ENCODE peak calls at places on chromosomes 5 and 9, in four cellular contexts. One of them, this sample, is unnamed.

GRCh38 chr5:55601209-55601618 is 66.5 kb upstream of the PLPP1 start:
- DNase-seq in K562: no peak
- DNase-seq in GM12878: no peak
- DNase-seq in HL-60: no peak
- DNase-seq in this sample: no peak

GRCh38 chr5:171023508-171023907 is 161.7 kb downstream of the RANBP17 start:
- DNase-seq in GM12878: no peak
- DNase-seq in K562: no peak
- DNase-seq in HL-60: no peak
- DNase-seq in this sample: no peak

GRCh38 chr9:125807065-125807464 is 59.9 kb downstream of the PBX3 start:
- DNase-seq in K562: no peak
- DNase-seq in HL-60: no peak
- DNase-seq in GM12878: no peak
- DNase-seq in this sample: no peak

GRCh38 chr9:128098017-128098935 is 29.3 kb downstream of the PTGES2 start:
- DNase-seq in HL-60: peak; percentile 89
- DNase-seq in GM12878: no peak
- DNase-seq in K562: peak; percentile 71
- DNase-seq in this sample: no peak

GRCh38 chr9:81477669-81478068 is 211.7 kb downstream of the TLE1 start:
- DNase-seq in GM12878: no peak
- DNase-seq in K562: no peak
- DNase-seq in HL-60: no peak
- DNase-seq in this sample: no peak

GRCh38 chr9:71692337-71692736 is 76.0 kb downstream of the CEMIP2 start:
- DNase-seq in GM12878: no peak
- DNase-seq in HL-60: no peak
- DNase-seq in K562: no peak
- DNase-seq in this sample: no peak

GRCh38 chr9:37976714-37977477 is 73.0 kb upstream of the SLC25A51 start:
- DNase-seq in K562: no peak
- DNase-seq in HL-60: no peak
- DNase-seq in GM12878: no peak
- DNase-seq in this sample: no peak

GRCh38 chr5:109944461-109944860 is 254.7 kb downstream of the MAN2A1 start:
- DNase-seq in GM12878: no peak
- DNase-seq in K562: no peak
- DNase-seq in HL-60: no peak
- DNase-seq in this sample: no peak

GRCh38 chr5:179316961-179317360 is 28.3 kb downstream of the ADAMTS2 start:
- DNase-seq in K562: no peak
- DNase-seq in GM12878: no peak
- DNase-seq in HL-60: no peak
- DNase-seq in this sample: no peak

GRCh38 chr5:58411372-58411771 is 48.5 kb downstream of the PLK2 start:
- DNase-seq in HL-60: no peak
- DNase-seq in K562: no peak
- DNase-seq in GM12878: no peak
- DNase-seq in this sample: no peak

GRCh38 chr9:962023-962422 is 14.4 kb upstream of the DMRT3 start:
- DNase-seq in HL-60: no peak
- DNase-seq in K562: no peak
- DNase-seq in GM12878: no peak
- DNase-seq in this sample: no peak

GRCh38 chr9:117403403-117403811 is 11.4 kb downstream of the ASTN2 start:
- DNase-seq in HL-60: no peak
- DNase-seq in GM12878: no peak
- DNase-seq in K562: no peak
- DNase-seq in this sample: no peak

GRCh38 chr5:172441262-172441751 is 13.0 kb downstream of the SH3PXD2B start:
- DNase-seq in GM12878: no peak
- DNase-seq in K562: no peak
- DNase-seq in HL-60: no peak
- DNase-seq in this sample: no peak

GRCh38 chr5:88883059-88883565 is at the start of gene MEF2C:
- DNase-seq in K562: peak; percentile 84
- DNase-seq in HL-60: no peak
- DNase-seq in GM12878: no peak
- DNase-seq in this sample: no peak

GRCh38 chr5:135454946-135455345 is 2.8 kb upstream of the TIFAB start:
- DNase-seq in GM12878: no peak
- DNase-seq in K562: no peak
- DNase-seq in HL-60: no peak
- DNase-seq in this sample: no peak

GRCh38 chr9:111900934-111901612 is 4.5 kb downstream of the UGCG start:
- DNase-seq in GM12878: no peak
- DNase-seq in K562: peak; percentile 33
- DNase-seq in HL-60: no peak
- DNase-seq in this sample: no peak

GRCh38 chr9:28050046-28050445 is 476.8 kb upstream of the C9orf72 start:
- DNase-seq in GM12878: no peak
- DNase-seq in HL-60: no peak
- DNase-seq in K562: no peak
- DNase-seq in this sample: no peak

GRCh38 chr5:97547999-97548797 is 365.2 kb upstream of the RIOK2 start:
- DNase-seq in GM12878: peak; percentile 42
- DNase-seq in K562: no peak
- DNase-seq in HL-60: no peak
- DNase-seq in this sample: no peak

GRCh38 chr5:125198270-125198974 is 452.0 kb upstream of the ZNF608 start:
- DNase-seq in GM12878: no peak
- DNase-seq in K562: no peak
- DNase-seq in HL-60: no peak
- DNase-seq in this sample: no peak

GRCh38 chr9:101977614-101978210 is 239.3 kb upstream of the GRIN3A start:
- DNase-seq in GM12878: no peak
- DNase-seq in K562: no peak
- DNase-seq in HL-60: no peak
- DNase-seq in this sample: no peak

GRCh38 chr5:159825551-159826051 is 90.7 kb upstream of the ADRA1B start:
- DNase-seq in HL-60: no peak
- DNase-seq in K562: no peak
- DNase-seq in GM12878: peak; percentile 20
- DNase-seq in this sample: no peak

GRCh38 chr9:133718533-133719315 is 19.4 kb downstream of the SARDH start:
- DNase-seq in K562: no peak
- DNase-seq in GM12878: no peak
- DNase-seq in HL-60: no peak
- DNase-seq in this sample: no peak

GRCh38 chr9:112140936-112141335 is 34.2 kb downstream of the SUSD1 start:
- DNase-seq in HL-60: no peak
- DNase-seq in GM12878: no peak
- DNase-seq in K562: no peak
- DNase-seq in this sample: no peak

DNA sequence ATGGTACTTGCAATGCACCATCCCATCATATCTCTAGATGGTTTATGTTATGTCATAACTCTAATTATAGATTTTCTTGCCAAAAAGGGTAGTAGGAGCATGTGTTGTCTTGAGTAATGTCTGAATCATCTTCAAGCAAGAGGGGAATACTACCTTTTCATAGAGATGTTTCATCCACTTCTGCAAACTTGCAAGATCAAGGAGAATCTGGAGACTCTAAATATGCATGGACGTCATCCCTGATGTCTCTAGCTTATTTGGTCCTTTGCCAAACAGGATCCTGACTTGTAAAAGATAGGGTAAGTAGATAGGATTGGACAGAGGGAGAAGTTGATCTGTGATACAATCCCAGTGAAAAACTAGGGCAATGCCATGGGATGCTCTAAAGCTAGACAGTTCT is 246.5 kb downstream of the DMRTA1 start:
- DNase-seq in K562: no peak
- DNase-seq in HL-60: no peak
- DNase-seq in GM12878: no peak
- DNase-seq in this sample: no peak
- TF ChIP-seq SPI1 in K562: no peak
- TF ChIP-seq SPI1 in HL-60: no peak
- TF ChIP-seq SPI1 in GM12878: no peak
- TF ChIP-seq SPI1 in this sample: no peak

DNA sequence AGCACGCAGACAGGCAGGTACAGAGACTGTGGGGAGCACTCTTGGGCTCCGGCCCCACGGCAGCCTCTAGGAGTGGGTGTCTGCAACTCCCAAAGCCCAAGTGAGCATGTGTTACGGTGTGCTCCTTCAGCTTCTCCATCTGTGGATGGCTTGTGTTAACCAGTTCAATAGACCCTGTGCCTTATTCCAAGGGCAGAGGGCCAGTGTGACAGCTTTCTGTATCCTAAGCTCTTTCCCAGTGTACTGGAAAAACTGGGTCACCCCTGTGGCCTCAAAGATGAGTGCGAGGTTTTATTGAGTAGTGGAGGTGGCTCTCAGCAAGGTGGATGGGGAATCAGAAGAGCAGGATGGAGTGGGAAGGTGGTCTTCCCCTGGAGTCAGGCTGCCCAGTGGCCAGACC is 78.3 kb downstream of the ADAMTS16 start:
- DNase-seq in K562: no peak
- DNase-seq in GM12878: no peak
- DNase-seq in HL-60: no peak
- DNase-seq in this sample: no peak
- TF ChIP-seq SPI1 in K562: no peak
- TF ChIP-seq SPI1 in GM12878: no peak
- TF ChIP-seq SPI1 in HL-60: no peak
- TF ChIP-seq SPI1 in this sample: no peak

DNA sequence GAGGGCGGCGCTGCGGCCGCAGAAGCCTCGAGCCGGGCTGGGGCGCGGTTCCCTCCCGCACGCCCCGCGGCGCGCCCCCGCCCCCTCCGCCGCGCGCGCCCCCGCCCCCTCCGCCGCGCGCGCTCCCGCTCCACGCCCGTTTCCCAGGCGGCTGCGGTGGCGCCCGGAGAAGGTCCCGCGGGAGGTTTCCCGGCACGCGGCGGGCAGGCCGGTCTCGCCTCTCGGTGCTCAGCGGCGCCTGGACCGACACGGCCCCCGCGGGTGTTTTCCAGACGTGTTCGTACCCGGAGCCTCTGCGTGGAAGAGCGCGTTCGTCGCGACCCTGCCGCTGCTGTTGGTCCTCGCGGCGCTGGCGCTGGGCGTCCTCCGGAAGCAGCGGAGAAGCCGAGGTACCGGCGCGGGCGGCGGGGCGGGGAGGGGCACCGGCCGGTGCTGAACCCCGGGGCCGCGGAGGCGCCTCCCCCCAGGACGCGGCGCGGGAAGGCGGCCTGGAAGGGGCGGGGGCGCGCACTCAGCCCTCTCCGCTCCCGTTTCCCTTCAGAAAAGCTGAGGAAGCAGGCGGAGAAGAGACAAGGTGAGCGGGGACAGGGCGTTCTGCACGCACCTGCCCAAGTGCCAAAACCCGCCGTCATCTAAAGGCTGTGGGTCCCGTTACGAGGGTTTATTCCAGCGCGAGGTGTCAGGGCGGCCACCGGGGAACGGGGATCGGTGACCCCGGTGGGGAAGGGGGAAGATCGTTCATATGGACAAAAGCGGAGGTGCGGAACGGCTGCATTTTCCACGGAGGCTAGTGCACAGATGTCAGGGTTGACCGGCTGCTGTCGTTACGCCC is 13.1 kb downstream of the BTNL9 start:
- DNase-seq in GM12878: no peak
- DNase-seq in HL-60: no peak
- DNase-seq in K562: peak; percentile 92
- DNase-seq in this sample: peak; percentile 63
- TF ChIP-seq SPI1 in GM12878: no peak
- TF ChIP-seq SPI1 in HL-60: no peak
- TF ChIP-seq SPI1 in K562: no peak
- TF ChIP-seq SPI1 in this sample: no peak

GRCh38 chr5:3185488-3185887 is 410.1 kb upstream of the IRX1 start:
- DNase-seq in GM12878: no peak
- DNase-seq in K562: no peak
- DNase-seq in HL-60: no peak
- DNase-seq in this sample: no peak

GRCh38 chr5:3186711-3187450 is 408.8 kb upstream of the IRX1 start:
- DNase-seq in HL-60: no peak
- DNase-seq in K562: no peak
- DNase-seq in GM12878: no peak
- DNase-seq in this sample: no peak

GRCh38 chr5:3190930-3191329 is 404.7 kb upstream of the IRX1 start:
- DNase-seq in K562: no peak
- DNase-seq in HL-60: no peak
- DNase-seq in GM12878: no peak
- DNase-seq in this sample: no peak

GRCh38 chr5:3190433-3190832 is 405.2 kb upstream of the IRX1 start:
- DNase-seq in GM12878: no peak
- DNase-seq in HL-60: no peak
- DNase-seq in K562: no peak
- DNase-seq in this sample: no peak

DNA sequence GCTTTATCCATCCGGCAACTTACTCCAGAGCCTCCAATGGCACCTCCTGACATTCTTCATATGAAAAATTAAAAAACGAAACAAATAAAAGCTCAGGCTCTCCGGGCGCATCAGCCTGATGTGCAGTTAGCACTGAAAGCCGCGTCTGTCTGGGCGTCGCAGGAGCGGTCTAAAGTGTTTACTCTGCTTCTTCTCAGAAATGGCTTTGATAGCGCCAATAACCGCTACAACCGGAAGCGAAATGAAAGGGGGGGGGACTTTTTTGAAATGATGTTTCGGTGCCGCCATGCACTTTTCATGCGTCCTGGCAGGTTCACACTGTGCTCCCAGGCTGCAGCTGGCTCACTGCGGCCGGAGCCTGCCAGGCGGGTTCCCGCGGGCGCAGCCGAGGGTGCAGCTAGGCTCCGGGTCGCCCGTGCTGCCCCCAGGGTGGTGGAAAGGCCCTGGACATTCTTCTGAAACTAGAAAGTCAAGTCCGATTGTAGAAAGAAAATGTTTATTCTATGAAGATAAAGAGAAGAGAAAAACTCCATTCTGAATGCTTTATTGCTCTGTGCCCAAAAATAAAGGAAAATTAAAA is 407.7 kb upstream of the IRX1 start:
- DNase-seq in HL-60: no peak
- DNase-seq in K562: no peak
- DNase-seq in GM12878: no peak
- DNase-seq in this sample: no peak
- TF ChIP-seq SPI1 in HL-60: no peak
- TF ChIP-seq SPI1 in K562: no peak
- TF ChIP-seq SPI1 in GM12878: no peak
- TF ChIP-seq SPI1 in this sample: no peak

DNA sequence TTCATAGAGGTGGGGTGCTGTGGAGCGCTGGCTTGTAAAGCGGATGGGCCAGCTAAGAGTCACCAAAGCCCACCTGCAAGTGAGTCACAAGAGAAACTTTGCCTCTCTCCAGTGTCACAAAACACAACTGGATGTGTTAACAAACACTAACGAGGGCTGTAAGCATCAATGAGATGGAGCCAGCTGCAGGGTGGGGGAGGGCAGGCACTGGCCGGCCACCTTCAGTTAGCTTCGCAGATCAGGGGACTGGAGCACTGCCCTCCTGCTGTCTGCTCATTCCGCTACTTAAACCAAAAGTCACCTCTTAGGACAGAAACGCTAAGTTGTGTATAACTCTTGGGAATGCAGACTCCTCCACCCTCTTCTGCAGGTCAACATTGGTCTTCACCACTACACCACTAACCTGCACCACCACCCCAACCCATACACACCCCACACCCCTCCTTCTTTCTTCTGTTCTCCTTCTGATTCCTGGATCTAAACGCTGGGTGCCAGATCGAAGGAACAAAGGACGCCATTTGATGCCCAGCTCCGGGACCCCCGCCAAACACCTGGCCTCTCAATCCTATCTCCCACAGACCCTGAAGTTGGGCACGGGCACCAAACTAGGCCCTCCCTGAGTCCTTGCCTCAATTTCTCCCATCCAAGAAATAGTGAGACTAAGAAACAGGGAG is 2.1 kb downstream of the ARSI start:
- DNase-seq in GM12878: no peak
- DNase-seq in HL-60: no peak
- DNase-seq in K562: no peak
- DNase-seq in this sample: no peak
- TF ChIP-seq SPI1 in GM12878: no peak
- TF ChIP-seq SPI1 in HL-60: no peak
- TF ChIP-seq SPI1 in K562: no peak
- TF ChIP-seq SPI1 in this sample: no peak